ENCODE peak calls at places on chromosomes 1 and 21, in eight cellular contexts. M is uterus, X is HCT116, T is RWPE2, I is B cell, O is astrocyte, B is upper lobe of left lung, C is psoas muscle. Z is an unnamed sample.
A peak's percentile ranks its signal among the peaks of the same experiment; 100 is the strongest.

GRCh38 chr21:34845521-34846213 is 176.9 kb downstream of the CLIC6 start:
- DNase-seq in M (no peak), X (peak; percentile 75), T (no peak), I (peak; percentile 29), O (peak; percentile 96), B (no peak), C (no peak), Z (no peak)

GRCh38 chr1:38727629-38728175 is 131.9 kb downstream of the RRAGC start:
- DNase-seq in M (no peak), X (no peak), T (no peak), I (no peak), O (no peak), B (no peak), C (no peak), Z (no peak)

GRCh38 chr21:45912611-45913415 is 68.8 kb upstream of the COL6A1 start:
- DNase-seq in M (no peak), X (no peak), T (no peak), I (no peak), O (no peak), B (peak; percentile 71), C (no peak), Z (no peak)

GRCh38 chr1:222167111-222167510 is 380.8 kb downstream of the HHIPL2 start:
- DNase-seq in M (no peak), X (peak; percentile 35), T (peak; percentile 44), I (no peak), O (peak; percentile 92), B (no peak), C (peak; percentile 18), Z (peak; percentile 40)

GRCh38 chr1:42774928-42775549 is 8.0 kb downstream of the C1orf50 start:
- DNase-seq in M (no peak), X (no peak), T (no peak), I (no peak), O (no peak), B (no peak), C (no peak), Z (no peak)

GRCh38 chr1:115648717-115649691 is 7.2 kb downstream of the VANGL1 start:
- DNase-seq in M (no peak), X (no peak), T (no peak), I (no peak), O (no peak), B (no peak), C (no peak), Z (no peak)

GRCh38 chr1:61079276-61079897 is 3.0 kb upstream of the NFIA start:
- DNase-seq in M (no peak), X (no peak), T (no peak), I (no peak), O (no peak), B (no peak), C (no peak), Z (no peak)

GRCh38 chr1:160399544-160400283 is 650 bp upstream of the VANGL2 start:
- DNase-seq in M (no peak), X (no peak), T (no peak), I (no peak), O (no peak), B (no peak), C (no peak), Z (no peak)

GRCh38 chr1:12528021-12528852 is 89.8 kb downstream of the DHRS3 start:
- DNase-seq in M (peak; percentile 50), X (no peak), T (no peak), I (no peak), O (peak; percentile 39), B (no peak), C (peak; percentile 68), Z (peak; percentile 76)

GRCh38 chr1:222416001-222416791 is 131.7 kb downstream of the HHIPL2 start:
- DNase-seq in M (no peak), X (no peak), T (no peak), I (no peak), O (peak; percentile 19), B (no peak), C (no peak), Z (no peak)

GRCh38 chr21:16587141-16587570 is 857.4 kb downstream of the USP25 start:
- DNase-seq in M (peak; percentile 67), X (no peak), T (peak; percentile 67), I (no peak), O (peak; percentile 73), B (no peak), C (peak; percentile 65), Z (no peak)

GRCh38 chr1:243765676-243766075 is 84.4 kb downstream of the AKT3 start:
- DNase-seq in M (no peak), X (no peak), T (no peak), I (no peak), O (no peak), B (no peak), C (no peak), Z (no peak)

GRCh38 chr1:87236585-87236984 is 92.1 kb upstream of the LMO4 start:
- DNase-seq in M (no peak), X (no peak), T (no peak), I (no peak), O (no peak), B (no peak), C (no peak), Z (no peak)

GRCh38 chr1:115838805-115839705 is 1.9 kb downstream of the NHLH2 start:
- DNase-seq in M (no peak), X (no peak), T (peak; percentile 70), I (peak; percentile 42), O (no peak), B (peak; percentile 88), C (peak; percentile 31), Z (no peak)

GRCh38 chr1:245788269-245788668 is 633.5 kb downstream of the KIF26B start:
- DNase-seq in M (peak; percentile 26), X (no peak), T (no peak), I (no peak), O (peak; percentile 99), B (no peak), C (no peak), Z (peak; percentile 84)

GRCh38 chr1:201461783-201462441 is 7.1 kb downstream of the PHLDA3 start:
- DNase-seq in M (peak; percentile 93), X (peak; percentile 68), T (peak; percentile 98), I (no peak), O (peak; percentile 99), B (peak; percentile 86), C (peak; percentile 93), Z (peak; percentile 93)

GRCh38 chr1:87141556-87141955 is 187.1 kb upstream of the LMO4 start:
- DNase-seq in M (no peak), X (no peak), T (no peak), I (no peak), O (no peak), B (no peak), C (no peak), Z (no peak)

GRCh38 chr1:36486436-36487335 is 4.0 kb upstream of the CSF3R start:
- DNase-seq in M (no peak), X (no peak), T (no peak), I (peak; percentile 51), O (no peak), B (peak; percentile 85), C (peak; percentile 49), Z (no peak)

GRCh38 chr1:1875932-1876331 is 15.0 kb downstream of the GNB1 start:
- DNase-seq in M (no peak), X (no peak), T (no peak), I (no peak), O (no peak), B (no peak), C (no peak), Z (no peak)

GRCh38 chr1:147822292-147822691 is 61.9 kb upstream of the GJA5 start:
- DNase-seq in M (no peak), X (no peak), T (no peak), I (no peak), O (no peak), B (no peak), C (no peak), Z (no peak)

GRCh38 chr1:218366322-218367052 is 21.4 kb downstream of the TGFB2 start:
- DNase-seq in M (no peak), X (no peak), T (no peak), I (no peak), O (no peak), B (no peak), C (no peak), Z (no peak)

GRCh38 chr1:151131832-151132675 is 14.4 kb downstream of the SEMA6C start:
- DNase-seq in M (peak; percentile 59), X (no peak), T (no peak), I (peak; percentile 42), O (no peak), B (peak; percentile 84), C (peak; percentile 39), Z (no peak)

GRCh38 chr1:151132676-151133338 is 13.6 kb downstream of the SEMA6C start:
- DNase-seq in M (peak; percentile 44), X (no peak), T (no peak), I (peak; percentile 50), O (no peak), B (peak; percentile 86), C (no peak), Z (no peak)

GRCh38 chr1:151133339-151133761 is 13.1 kb downstream of the SEMA6C start:
- DNase-seq in M (peak; percentile 80), X (no peak), T (no peak), I (no peak), O (no peak), B (no peak), C (no peak), Z (no peak)

GRCh38 chr1:151128800-151129199 is 17.6 kb downstream of the SEMA6C start:
- DNase-seq in M (no peak), X (no peak), T (no peak), I (no peak), O (no peak), B (no peak), C (no peak), Z (no peak)

GRCh38 chr1:151130837-151131586 is 15.4 kb downstream of the SEMA6C start:
- DNase-seq in M (peak; percentile 95), X (no peak), T (peak; percentile 82), I (peak; percentile 92), O (peak; percentile 86), B (peak; percentile 90), C (peak; percentile 77), Z (peak; percentile 27)
- TF ChIP-seq CTCF in M (peak; percentile 7), X (no peak), T (no peak), I (no peak), O (no peak), B (no peak), C (no peak), Z (no peak)

DNA sequence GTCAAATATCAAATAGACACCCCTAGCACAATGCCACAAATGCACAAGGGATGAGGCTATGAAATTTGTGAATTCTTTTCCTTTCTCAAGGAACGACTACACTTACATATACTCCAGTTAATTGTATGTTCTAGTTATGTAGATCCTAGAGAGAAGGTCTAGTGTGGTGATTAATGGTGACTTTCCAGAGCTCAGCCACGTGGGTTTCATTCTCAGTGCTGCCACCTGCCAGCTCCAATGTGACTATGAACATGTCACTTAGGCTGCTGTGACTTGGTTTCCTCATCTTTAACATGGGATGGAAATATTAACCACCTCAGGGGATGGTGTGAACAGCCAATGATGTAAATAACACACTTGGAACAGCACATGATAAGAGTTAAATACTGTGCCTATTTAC is 138.3 kb downstream of the APP start:
- DNase-seq in M (no peak), X (no peak), T (no peak), I (no peak), O (no peak), B (no peak), C (no peak), Z (no peak)
- TF ChIP-seq CTCF in M (no peak), X (no peak), T (no peak), I (no peak), O (no peak), B (no peak), C (no peak), Z (no peak)

GRCh38 chr1:229403573-229403972 is 30.3 kb downstream of the ACTA1 start:
- DNase-seq in M (no peak), X (no peak), T (no peak), I (no peak), O (no peak), B (no peak), C (no peak), Z (no peak)
- TF ChIP-seq CTCF in M (no peak), X (no peak), T (no peak), I (no peak), O (no peak), B (no peak), C (no peak), Z (no peak)

GRCh38 chr1:184340984-184341383 is 45.8 kb upstream of the C1orf21 start:
- DNase-seq in M (no peak), X (no peak), T (no peak), I (no peak), O (no peak), B (no peak), C (no peak), Z (no peak)
- TF ChIP-seq CTCF in M (no peak), X (no peak), T (no peak), I (no peak), O (no peak), B (no peak), C (no peak), Z (no peak)

Z was measured in AG09319.